ENCODE peak calls at places on chromosomes 4 and X, in six cellular contexts. One of them, this sample, is unnamed.

GRCh38 chrX:154732421-154733071 is 18.3 kb downstream of the GAB3 start:
- DNase-seq in islet precursor cell: no peak
- DNase-seq in activated T-cell treated with anti-CD3 and anti-CD28 coated beads, Interleukin-2, amount 50 U/mL, for 72 hours: peak
- DNase-seq in testis: no peak
- DNase-seq in NCI-H146: peak
- DNase-seq in GM23248: peak
- DNase-seq in this sample: peak

GRCh38 chrX:148069759-148070503 is 88.8 kb downstream of the FMR1NB start:
- DNase-seq in islet precursor cell: no peak
- DNase-seq in activated T-cell treated with anti-CD3 and anti-CD28 coated beads, Interleukin-2, amount 50 U/mL, for 72 hours: no peak
- DNase-seq in testis: no peak
- DNase-seq in NCI-H146: no peak
- DNase-seq in GM23248: no peak
- DNase-seq in this sample: no peak

GRCh38 chrX:124646403-124646802 is 300.0 kb downstream of the SH2D1A start:
- DNase-seq in islet precursor cell: no peak
- DNase-seq in activated T-cell treated with anti-CD3 and anti-CD28 coated beads, Interleukin-2, amount 50 U/mL, for 72 hours: no peak
- DNase-seq in testis: no peak
- DNase-seq in NCI-H146: no peak
- DNase-seq in GM23248: no peak
- DNase-seq in this sample: no peak

GRCh38 chr4:10737335-10737734 is 52.8 kb upstream of the CLNK start:
- DNase-seq in islet precursor cell: no peak
- DNase-seq in activated T-cell treated with anti-CD3 and anti-CD28 coated beads, Interleukin-2, amount 50 U/mL, for 72 hours: peak
- DNase-seq in testis: no peak
- DNase-seq in NCI-H146: peak
- DNase-seq in GM23248: peak
- DNase-seq in this sample: peak

GRCh38 chr4:5206391-5206790 is 155.1 kb downstream of the STK32B start:
- DNase-seq in islet precursor cell: peak
- DNase-seq in activated T-cell treated with anti-CD3 and anti-CD28 coated beads, Interleukin-2, amount 50 U/mL, for 72 hours: no peak
- DNase-seq in testis: no peak
- DNase-seq in NCI-H146: no peak
- DNase-seq in GM23248: peak
- DNase-seq in this sample: no peak

GRCh38 chr4:52358855-52359254 is 300.2 kb downstream of the USP46 start:
- DNase-seq in islet precursor cell: no peak
- DNase-seq in activated T-cell treated with anti-CD3 and anti-CD28 coated beads, Interleukin-2, amount 50 U/mL, for 72 hours: no peak
- DNase-seq in testis: no peak
- DNase-seq in NCI-H146: no peak
- DNase-seq in GM23248: no peak
- DNase-seq in this sample: no peak

GRCh38 chr4:30396772-30397475 is 323.2 kb upstream of the PCDH7 start:
- DNase-seq in islet precursor cell: no peak
- DNase-seq in activated T-cell treated with anti-CD3 and anti-CD28 coated beads, Interleukin-2, amount 50 U/mL, for 72 hours: no peak
- DNase-seq in testis: no peak
- DNase-seq in NCI-H146: no peak
- DNase-seq in GM23248: no peak
- DNase-seq in this sample: peak

GRCh38 chr4:149841686-149842085 is 26.0 kb upstream of the IQCM start:
- DNase-seq in islet precursor cell: peak
- DNase-seq in activated T-cell treated with anti-CD3 and anti-CD28 coated beads, Interleukin-2, amount 50 U/mL, for 72 hours: no peak
- DNase-seq in testis: no peak
- DNase-seq in NCI-H146: no peak
- DNase-seq in GM23248: no peak
- DNase-seq in this sample: peak

GRCh38 chrX:69424161-69424560 is 80.0 kb upstream of the NALF2 start:
- DNase-seq in islet precursor cell: no peak
- DNase-seq in activated T-cell treated with anti-CD3 and anti-CD28 coated beads, Interleukin-2, amount 50 U/mL, for 72 hours: no peak
- DNase-seq in testis: no peak
- DNase-seq in NCI-H146: no peak
- DNase-seq in GM23248: peak
- DNase-seq in this sample: peak